ENCODE peak calls at places on chromosomes 13 and 19, in seven cellular contexts. E is Calu3; J is mammary epithelial cell; D is tibial artery; C is suprapubic skin; N is CD4-positive, alpha-beta T cell; Y is fibroblast of mammary gland. K is an unnamed sample.

GRCh38 chr13:47908200-47908902 is 92.7 kb downstream of the SUCLA2 start:
- DNase-seq in C (no peak), N (no peak), D (no peak), J (peak; percentile 84), Y (peak; percentile 77), E (no peak), K (peak; percentile 39)

GRCh38 chr13:94656766-94657165 is 55.1 kb downstream of the GPR180 start:
- DNase-seq in Y (peak; percentile 97), D (no peak), C (no peak), N (no peak), J (peak; percentile 82), E (no peak), K (peak; percentile 73)

GRCh38 chr19:34171877-34172660 is at the start of gene LSM14A:
- DNase-seq in J (peak; percentile 79), C (peak; percentile 95), Y (peak; percentile 88), D (peak; percentile 92), N (peak; percentile 88), E (peak; percentile 96), K (peak; percentile 90)

GRCh38 chr13:112342841-112343361 is 33.3 kb upstream of the SPACA7 start:
- DNase-seq in E (no peak), N (no peak), Y (no peak), J (no peak), C (no peak), D (no peak), K (no peak)

GRCh38 chr13:35723061-35723461 is 246.6 kb upstream of the MAB21L1 start:
- DNase-seq in D (peak; percentile 50), C (no peak), J (no peak), Y (peak; percentile 81), N (no peak), E (no peak), K (no peak)

GRCh38 chr13:51638497-51638871 is 54.2 kb downstream of the WDFY2 start:
- DNase-seq in E (no peak), J (peak; percentile 43), C (no peak), D (no peak), N (no peak), Y (peak; percentile 43), K (no peak)

GRCh38 chr19:16383584-16384161 is 59.0 kb downstream of the KLF2 start:
- DNase-seq in Y (no peak), J (no peak), C (no peak), N (no peak), E (no peak), D (no peak), K (peak; percentile 3)

GRCh38 chr19:33302974-33303790 is 848 bp upstream of the CEBPA start:
- DNase-seq in D (peak; percentile 53), N (no peak), E (peak; percentile 74), Y (peak; percentile 32), C (no peak), J (peak; percentile 54), K (peak; percentile 51)

GRCh38 chr13:113141591-113141950 is 16.9 kb upstream of the PROZ start:
- DNase-seq in N (no peak), J (no peak), C (no peak), E (no peak), Y (no peak), D (no peak), K (no peak)

GRCh38 chr19:4559569-4559968 is at the start of gene SEMA6B:
- DNase-seq in N (no peak), D (peak; percentile 53), Y (no peak), C (no peak), J (no peak), E (no peak), K (no peak)

GRCh38 chr19:4556574-4557185 is 2.8 kb downstream of the SEMA6B start:
- DNase-seq in J (peak; percentile 29), C (no peak), N (no peak), D (no peak), E (peak; percentile 74), Y (peak; percentile 23), K (peak; percentile 86)

GRCh38 chr19:4555657-4556561 is 3.6 kb downstream of the SEMA6B start:
- DNase-seq in Y (no peak), C (no peak), E (peak; percentile 81), D (no peak), J (no peak), N (no peak), K (peak; percentile 66)

GRCh38 chr19:4557971-4558941 is 1.2 kb downstream of the SEMA6B start:
- DNase-seq in C (no peak), D (no peak), N (peak; percentile 29), E (peak; percentile 51), J (no peak), Y (no peak), K (peak; percentile 31)

GRCh38 chr19:4557186-4557970 is 2.1 kb downstream of the SEMA6B start:
- DNase-seq in J (no peak), E (peak; percentile 54), N (peak; percentile 10), C (no peak), D (no peak), Y (no peak), K (peak; percentile 59)
- TF ChIP-seq CTCF in J (peak; percentile 49), E (no peak), N (no peak), C (no peak), D (no peak), Y (no peak), K (peak; percentile 16)

GRCh38 chr13:80604094-80604493 is 263.2 kb upstream of the SPRY2 start:
- DNase-seq in C (no peak), D (no peak), N (no peak), Y (peak; percentile 39), J (no peak), E (no peak), K (no peak)
- TF ChIP-seq CTCF in C (no peak), D (no peak), N (no peak), Y (peak; percentile 31), J (no peak), E (no peak), K (no peak)

GRCh38 chr19:18118420-18119242 is 21.1 kb downstream of the MAST3 start:
- DNase-seq in C (no peak), D (no peak), Y (peak; percentile 23), J (no peak), N (no peak), E (no peak), K (no peak)
- TF ChIP-seq CTCF in C (no peak), D (no peak), Y (no peak), J (no peak), N (no peak), E (no peak), K (no peak)

DNA sequence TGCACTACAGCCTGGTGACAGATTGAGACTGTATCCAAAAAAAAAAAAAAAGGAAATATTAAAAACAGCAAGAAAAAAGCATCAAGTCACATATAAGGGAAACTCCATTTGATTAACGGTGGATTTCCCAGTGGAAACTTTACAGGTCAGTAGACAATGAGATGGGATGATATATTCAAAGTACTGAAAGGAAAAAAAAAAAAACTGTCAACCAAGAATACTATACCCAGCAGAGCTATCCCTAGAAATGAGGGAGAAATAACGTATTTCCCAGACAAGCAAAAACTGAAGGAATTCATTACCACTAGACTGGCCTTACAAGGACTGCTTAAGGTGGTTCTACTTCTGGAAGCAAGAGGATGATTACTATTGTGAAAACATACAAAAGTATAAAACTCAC is 87.4 kb downstream of the C1QTNF9 start:
- DNase-seq in J (no peak), C (no peak), Y (no peak), E (no peak), N (no peak), D (no peak), K (no peak)
- TF ChIP-seq CTCF in J (no peak), C (no peak), Y (no peak), E (no peak), N (no peak), D (no peak), K (no peak)

DNA sequence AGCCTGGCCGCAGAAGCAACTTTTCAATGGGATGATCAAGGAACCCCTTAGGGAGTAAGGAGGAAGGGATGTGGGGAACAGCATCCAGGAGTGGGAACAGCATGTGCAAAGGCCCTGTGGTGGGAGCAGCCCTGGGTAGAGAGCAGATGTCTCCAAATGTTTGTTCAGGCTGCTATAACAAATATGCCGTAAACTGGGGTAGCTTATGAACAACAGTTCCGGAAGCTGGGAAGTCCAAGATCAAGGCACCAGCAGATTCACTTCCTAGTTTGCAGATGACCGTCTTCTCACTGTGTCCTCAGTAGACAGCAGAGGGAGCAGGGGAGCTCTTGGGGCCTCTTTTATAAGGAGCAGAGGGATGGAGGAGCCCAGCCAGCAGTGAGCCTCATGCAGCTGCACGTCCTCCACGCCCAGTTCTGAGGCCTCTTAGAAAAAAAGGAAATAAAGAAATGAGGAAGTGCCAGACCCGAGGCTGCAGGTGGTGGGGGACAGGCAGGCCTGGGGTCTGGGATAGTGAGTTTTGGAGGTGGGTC is 4.2 kb upstream of the LRRC25 start:
- DNase-seq in C (no peak), N (no peak), D (peak; percentile 77), Y (peak; percentile 71), E (peak; percentile 69), J (peak; percentile 60), K (peak; percentile 75)
- TF ChIP-seq CTCF in C (no peak), N (no peak), D (no peak), Y (peak; percentile 48), E (peak; percentile 10), J (peak; percentile 54), K (peak; percentile 25)

GRCh38 chr13:110644892-110645521 is 29.7 kb downstream of the NAXD start:
- DNase-seq in J (peak; percentile 44), E (no peak), D (peak; percentile 47), C (peak; percentile 76), Y (peak; percentile 59), N (peak; percentile 39), K (no peak)
- TF ChIP-seq CTCF in J (peak; percentile 2), E (no peak), D (peak; percentile 46), C (no peak), Y (peak; percentile 3), N (no peak), K (no peak)

GRCh38 chr19:7641288-7642276 is 4.7 kb downstream of the STXBP2 start:
- DNase-seq in E (no peak), J (no peak), D (no peak), C (no peak), N (no peak), Y (no peak), K (no peak)
- TF ChIP-seq CTCF in E (no peak), J (no peak), D (no peak), C (no peak), N (no peak), Y (no peak), K (no peak)

DNA sequence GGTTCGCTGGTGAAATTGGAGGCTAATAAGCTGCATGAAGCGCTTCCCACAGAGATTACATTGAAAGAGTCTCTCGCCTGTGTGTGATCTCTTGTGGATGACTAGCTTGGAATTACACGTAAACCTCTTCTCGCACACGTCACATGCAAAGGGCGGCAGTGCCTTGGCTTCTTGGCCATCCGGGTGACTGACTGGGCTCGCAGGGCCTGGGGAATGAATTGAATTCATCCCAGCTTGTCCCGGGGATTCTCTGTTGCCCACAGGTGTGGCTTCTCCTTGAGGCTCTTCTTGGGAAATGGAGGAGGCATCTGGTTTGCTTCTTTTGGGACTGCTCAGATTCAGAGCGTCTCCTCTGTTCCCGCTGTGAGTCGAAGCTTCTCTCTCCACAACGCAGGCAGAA is 19.8 kb downstream of the ZSCAN5C start:
- DNase-seq in C (no peak), N (no peak), J (no peak), D (no peak), Y (no peak), E (no peak), K (no peak)
- TF ChIP-seq CTCF in C (no peak), N (no peak), J (no peak), D (no peak), Y (no peak), E (no peak), K (no peak)

GRCh38 chr19:3575260-3575741 is 2.6 kb downstream of the HMG20B start:
- DNase-seq in N (peak; percentile 13), C (no peak), D (no peak), Y (no peak), J (no peak), E (peak; percentile 49), K (peak; percentile 79)
- TF ChIP-seq CTCF in N (no peak), C (no peak), D (no peak), Y (peak; percentile 12), J (peak; percentile 74), E (no peak), K (peak; percentile 28)

K was measured in MCF 10A.